ENCODE peak calls at places on chromosome 12, in six cellular contexts. E is adrenal gland; G is CD8-positive, alpha-beta T cell; H is tibial artery; S is HepG2; Q is lung. I is an unnamed sample.
A peak's percentile ranks its signal among the peaks of the same experiment; 100 is the strongest.

GRCh38 chr12:41910578-41911331 is 233.9 kb downstream of the GXYLT1 start:
- DNase-seq in H (no peak), E (no peak), G (no peak), S (no peak), Q (no peak), I (no peak)

GRCh38 chr12:13243516-13244070 is 47.1 kb downstream of the EMP1 start:
- DNase-seq in E (no peak), Q (no peak), G (no peak), H (no peak), S (no peak), I (no peak)

GRCh38 chr12:121124402-121125109 is 8.1 kb upstream of the P2RX7 start:
- DNase-seq in E (peak; percentile 35), H (no peak), Q (no peak), S (peak; percentile 90), G (no peak), I (no peak)

GRCh38 chr12:71664411-71665108 is 459 bp downstream of the THAP2 start:
- DNase-seq in H (no peak), G (no peak), E (no peak), S (no peak), Q (no peak), I (no peak)

GRCh38 chr12:26867084-26867483 is 34.1 kb upstream of the ITPR2 start:
- DNase-seq in Q (no peak), H (no peak), S (no peak), G (no peak), E (no peak), I (no peak)

GRCh38 chr12:14952295-14952995 is 9.0 kb downstream of the ARHGDIB start:
- DNase-seq in G (peak; percentile 53), S (peak; percentile 42), E (no peak), Q (no peak), H (no peak), I (no peak)

GRCh38 chr12:115541891-115542361 is 735.6 kb downstream of the MED13L start:
- DNase-seq in G (no peak), H (no peak), E (no peak), S (no peak), Q (no peak), I (no peak)

GRCh38 chr12:111034911-111035577 is 114.7 kb upstream of the MYL2 start:
- DNase-seq in S (no peak), E (no peak), H (no peak), G (no peak), Q (no peak), I (no peak)

GRCh38 chr12:25352078-25352918 is 101.6 kb upstream of the KRAS start:
- DNase-seq in S (no peak), G (no peak), H (no peak), Q (no peak), E (no peak), I (no peak)

GRCh38 chr12:48810817-48811453 is 7.4 kb upstream of the CACNB3 start:
- DNase-seq in G (no peak), H (no peak), S (peak; percentile 34), Q (no peak), E (no peak), I (peak; percentile 67)

GRCh38 chr12:117124421-117125274 is 25.4 kb upstream of the TESC start:
- DNase-seq in S (peak; percentile 28), H (no peak), E (no peak), G (no peak), Q (no peak), I (no peak)

GRCh38 chr12:125228519-125229260 is 163.5 kb downstream of the AACS start:
- DNase-seq in S (no peak), G (no peak), H (no peak), E (no peak), Q (no peak), I (no peak)

GRCh38 chr12:49059385-49060232 is 985 bp downstream of the KMT2D start:
- DNase-seq in G (peak; percentile 26), E (peak; percentile 37), H (no peak), Q (no peak), S (no peak), I (no peak)

GRCh38 chr12:123075591-123076171 is 75.2 kb downstream of the PITPNM2 start:
- DNase-seq in H (no peak), G (peak; percentile 70), E (no peak), Q (peak; percentile 36), S (peak; percentile 78), I (peak; percentile 56)

GRCh38 chr12:33771889-33772288 is 250.4 kb upstream of the ALG10 start:
- DNase-seq in E (no peak), Q (no peak), G (no peak), S (no peak), H (no peak), I (no peak)

GRCh38 chr12:127717293-127717692 is 549.7 kb upstream of the TMEM132C start:
- DNase-seq in G (no peak), E (no peak), Q (no peak), H (no peak), S (no peak), I (no peak)

GRCh38 chr12:119412811-119413794 is 78.6 kb downstream of the CCDC60 start:
- DNase-seq in H (peak; percentile 52), S (peak; percentile 43), E (peak; percentile 69), Q (peak; percentile 64), G (no peak), I (peak; percentile 50)

GRCh38 chr12:54587315-54587821 is 1.1 kb downstream of the PPP1R1A start:
- DNase-seq in Q (no peak), S (peak; percentile 61), E (no peak), H (peak; percentile 30), G (no peak), I (no peak)

GRCh38 chr12:116390656-116391335 is 113.3 kb upstream of the MED13L start:
- DNase-seq in E (no peak), G (no peak), H (no peak), S (no peak), Q (no peak), I (no peak)

GRCh38 chr12:96375841-96376249 is 24.4 kb downstream of the CDK17 start:
- DNase-seq in G (no peak), H (no peak), E (no peak), S (no peak), Q (no peak), I (no peak)

GRCh38 chr12:6778571-6779550 is 6.5 kb downstream of the LAG3 start:
- DNase-seq in G (peak; percentile 88), H (peak; percentile 94), Q (peak; percentile 95), E (peak; percentile 97), S (peak; percentile 85), I (peak; percentile 96)

GRCh38 chr12:131208425-131208824 is 254.7 kb downstream of the ADGRD1 start:
- DNase-seq in G (no peak), Q (no peak), E (no peak), H (no peak), S (no peak), I (no peak)

GRCh38 chr12:9065607-9065856 is 50.2 kb downstream of the A2M start:
- DNase-seq in S (peak; percentile 11), G (no peak), E (no peak), Q (no peak), H (no peak), I (no peak)
- H3K27ac ChIP-seq in S (peak overlapping the region; percentile 79), G (no peak overlapping the region), E (peak overlapping the region; percentile 98), Q (peak overlapping the region; percentile 99), H (peak overlapping the region; percentile 98), I (peak overlapping the region; percentile 98)

DNA sequence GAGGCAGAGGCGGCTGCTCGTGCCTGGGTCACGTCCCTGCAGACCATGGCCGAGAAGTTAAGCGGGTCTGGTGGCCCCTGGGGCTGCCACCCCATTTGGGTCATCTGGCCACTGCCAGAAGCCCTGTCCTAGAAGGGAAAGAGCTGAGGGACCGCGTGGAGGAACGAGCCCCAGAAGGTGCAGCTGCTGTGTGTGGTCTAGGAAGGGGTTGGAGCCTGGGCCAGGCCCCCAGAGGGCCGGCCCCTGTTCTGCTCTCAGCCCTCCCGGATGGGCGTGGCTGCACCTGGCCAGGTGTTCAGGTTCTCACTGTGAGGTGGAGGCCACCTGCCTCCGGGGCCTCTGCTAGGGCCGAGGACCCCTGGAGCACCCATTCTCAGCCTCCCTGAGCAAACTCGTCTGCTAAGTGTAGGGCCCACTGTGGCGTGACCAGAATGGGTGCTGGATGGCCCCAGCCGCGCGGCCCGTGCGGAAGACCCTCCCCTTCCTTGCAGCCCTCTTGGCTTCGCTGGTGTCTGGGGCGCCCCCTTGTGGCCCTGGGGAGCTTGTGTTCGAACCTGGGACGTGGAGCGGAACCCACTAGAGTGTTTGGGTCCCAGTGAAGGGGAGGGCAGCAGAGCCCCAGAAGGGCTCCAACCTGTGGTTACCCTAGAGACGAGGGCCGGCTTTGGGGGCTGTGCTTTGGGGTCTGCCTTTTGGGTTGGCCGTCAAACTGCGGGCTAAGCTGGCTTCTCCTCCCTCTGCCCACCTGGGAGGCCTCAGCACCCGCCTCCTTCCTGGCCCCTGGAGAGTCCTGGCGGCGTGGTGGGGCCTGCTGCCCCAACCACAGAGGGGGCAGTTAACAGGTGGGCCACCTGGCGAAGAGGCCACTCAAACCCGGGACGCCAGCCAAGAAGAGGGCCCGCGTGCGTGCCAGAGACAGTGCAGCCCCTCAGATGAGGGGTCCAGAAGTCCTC is 49.3 kb downstream of the LRCOL1 start:
- DNase-seq in S (peak; percentile 62), H (no peak), E (no peak), G (peak; percentile 79), Q (peak; percentile 53), I (no peak)
- H3K27ac ChIP-seq in S (no peak overlapping the region), H (no peak overlapping the region), E (no peak overlapping the region), G (no peak overlapping the region), Q (no peak overlapping the region), I (no peak overlapping the region)

GRCh38 chr12:45299132-45299692 is 83.3 kb downstream of the ANO6 start:
- DNase-seq in S (no peak), E (peak; percentile 30), Q (no peak), G (no peak), H (no peak), I (no peak)
- H3K27ac ChIP-seq in S (no peak overlapping the region), E (peak overlapping the region; percentile 40), Q (peak overlapping the region; percentile 57), G (no peak overlapping the region), H (peak overlapping the region; percentile 74), I (no peak overlapping the region)

DNA sequence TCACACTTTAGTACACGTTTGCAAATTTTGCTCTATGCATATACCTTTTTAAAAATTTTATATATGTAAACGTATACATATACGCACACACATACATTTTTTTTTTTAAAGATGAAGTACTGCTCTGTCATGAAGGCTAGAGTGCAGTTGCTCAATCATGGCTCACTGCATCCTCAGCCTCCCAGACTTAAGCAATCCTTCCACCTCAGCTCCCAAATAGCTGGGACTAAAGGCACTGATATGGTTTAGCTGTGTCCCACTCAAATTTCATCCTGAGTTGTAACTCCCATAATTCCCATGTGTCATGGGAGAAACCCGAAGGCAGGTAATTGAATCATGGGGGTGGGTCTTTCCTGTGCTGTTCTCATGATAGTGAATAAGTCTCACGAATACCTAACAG is 220.8 kb upstream of the CAND1 start:
- DNase-seq in S (no peak), E (no peak), Q (no peak), G (no peak), H (no peak), I (no peak)
- H3K27ac ChIP-seq in S (no peak overlapping the region), E (no peak overlapping the region), Q (no peak overlapping the region), G (no peak overlapping the region), H (no peak overlapping the region), I (no peak overlapping the region)

DNA sequence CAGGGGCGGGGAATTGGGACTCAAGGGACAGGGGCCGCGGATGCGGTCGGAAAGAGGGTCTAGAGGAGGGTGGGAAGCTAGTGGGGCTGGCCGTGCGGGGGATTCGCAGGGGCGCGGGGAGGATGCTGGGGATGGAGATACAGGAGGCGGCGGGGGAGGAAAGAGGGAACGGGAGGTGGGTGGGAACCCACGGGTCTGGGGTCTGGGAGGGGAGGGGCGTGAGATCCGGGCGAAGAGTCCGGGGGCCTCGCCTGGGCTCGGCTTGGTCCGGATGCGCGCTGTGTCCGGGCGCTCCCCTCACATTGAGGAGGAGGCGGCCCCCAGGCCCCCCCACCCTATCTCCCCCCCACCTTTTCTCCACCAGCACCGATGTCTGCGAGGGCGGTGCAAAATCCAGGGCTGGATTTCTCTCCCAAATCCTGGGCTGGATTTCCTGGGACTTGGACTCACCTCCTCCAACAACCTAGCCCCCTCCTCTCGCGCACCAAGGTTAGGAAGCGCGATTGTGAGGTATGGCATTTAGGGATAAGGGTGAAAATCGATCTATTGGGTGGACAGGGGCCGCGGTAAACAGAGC is at the start of gene AGAP2:
- DNase-seq in S (no peak), E (no peak), H (no peak), Q (no peak), G (no peak), I (no peak)
- H3K27ac ChIP-seq in S (no peak within 1 kb of the TSS), E (no peak within 1 kb of the TSS), H (no peak within 1 kb of the TSS), Q (no peak within 1 kb of the TSS), G (peak within 1 kb of the TSS; percentile 81), I (no peak within 1 kb of the TSS)